ENCODE peak calls at places on chromosomes 13 and 19, in four cellular contexts. F is AG04450; A is sigmoid colon; V is activated CD4-positive, alpha-beta T cell treated with anti-CD3 and anti-CD28 coated beads for 48 hours. X is an unnamed sample.

GRCh38 chr19:28960986-28961705 is 251.8 kb downstream of the UQCRFS1 start:
- DNase-seq in F (no peak), V (no peak), A (no peak), X (no peak)

GRCh38 chr19:40231544-40232424 is 5.3 kb upstream of the CCNP start:
- DNase-seq in A (no peak), V (no peak), F (no peak), X (no peak)

GRCh38 chr13:99500839-99501134 is 485 bp upstream of the TM9SF2 start:
- DNase-seq in V (no peak), F (no peak), A (no peak), X (no peak)

GRCh38 chr13:33918199-33918932 is 100.4 kb downstream of the RFC3 start:
- DNase-seq in A (no peak), V (no peak), F (no peak), X (no peak)

GRCh38 chr13:96089749-96090239 is at the start of gene HS6ST3:
- DNase-seq in F (no peak), A (no peak), V (peak), X (no peak)

GRCh38 chr19:38932425-38933179 is 1.9 kb downstream of the MRPS12 start:
- DNase-seq in F (no peak), V (peak), A (no peak), X (peak)

GRCh38 chr19:18049390-18049789 is 37.3 kb downstream of the IL12RB1 start:
- DNase-seq in A (peak), F (no peak), V (no peak), X (no peak)

GRCh38 chr19:2095338-2095938 is 688 bp downstream of the MOB3A start:
- DNase-seq in F (no peak), V (no peak), A (peak), X (no peak)

GRCh38 chr19:29867984-29868383 is 56.2 kb downstream of the CCNE1 start:
- DNase-seq in F (no peak), A (no peak), V (no peak), X (no peak)

GRCh38 chr13:113630804-113631203 is 27.2 kb downstream of the ATP4B start:
- DNase-seq in F (no peak), V (no peak), A (peak), X (no peak)

GRCh38 chr19:41872775-41873647 is 4.1 kb upstream of the CD79A start:
- DNase-seq in V (peak), F (no peak), A (peak), X (peak)

GRCh38 chr19:14115761-14116160 is 1.8 kb downstream of the PRKACA start:
- DNase-seq in F (no peak), V (no peak), A (no peak), X (no peak)

GRCh38 chr19:35828694-35829301 is 16.2 kb upstream of the PRODH2 start:
- DNase-seq in F (peak), A (no peak), V (peak), X (no peak)

GRCh38 chr13:50843256-50844043 is at the start of gene DLEU7:
- DNase-seq in A (no peak), V (no peak), F (no peak), X (no peak)

GRCh38 chr13:51033431-51034185 is 77.5 kb downstream of the C13orf42 start:
- DNase-seq in A (no peak), V (no peak), F (no peak), X (no peak)

GRCh38 chr13:46622918-46623256 is 69.9 kb downstream of the LRCH1 start:
- DNase-seq in F (peak), A (peak), V (no peak), X (no peak)

GRCh38 chr13:100721885-100722512 is 47.4 kb upstream of the TMTC4 start:
- DNase-seq in A (no peak), F (peak), V (peak), X (no peak)

GRCh38 chr19:55117063-55117635 is 288 bp downstream of the PPP1R12C start:
- DNase-seq in V (peak), F (no peak), A (no peak), X (no peak)

GRCh38 chr19:22446605-22447004 is 24.5 kb upstream of the ZNF98 start:
- DNase-seq in F (no peak), V (no peak), A (no peak), X (no peak)

GRCh38 chr13:114067381-114067885 is 65.0 kb downstream of the RASA3 start:
- DNase-seq in F (no peak), V (peak), A (no peak), X (peak)

GRCh38 chr13:39600766-39601165 is 2.2 kb downstream of the LHFPL6 start:
- DNase-seq in A (peak), V (no peak), F (no peak), X (no peak)

GRCh38 chr19:9937001-9937411 is 691 bp upstream of the OLFM2 start:
- DNase-seq in V (no peak), F (no peak), A (no peak), X (no peak)

GRCh38 chr13:20074956-20075355 is 85.9 kb downstream of the GJA3 start:
- DNase-seq in V (no peak), A (no peak), F (no peak), X (no peak)

GRCh38 chr19:19463348-19464117 is 51.8 kb downstream of the TSSK6 start:
- DNase-seq in V (no peak), A (peak), F (no peak), X (no peak)

GRCh38 chr13:99985243-99985874 is 3.8 kb downstream of the ZIC2 start:
- DNase-seq in V (peak), A (no peak), F (no peak), X (no peak)

GRCh38 chr13:51221674-51222509 is at the start of gene FAM124A:
- DNase-seq in F (no peak), V (peak), A (peak), X (peak)

GRCh38 chr19:32166238-32166637 is 179.2 kb upstream of the ZNF507 start:
- DNase-seq in V (no peak), F (no peak), A (no peak), X (no peak)

GRCh38 chr13:66348745-66349720 is 881.1 kb downstream of the PCDH9 start:
- DNase-seq in F (no peak), V (no peak), A (no peak), X (no peak)

GRCh38 chr13:53028637-53029121 is at the start of gene OLFM4:
- DNase-seq in F (no peak), V (no peak), A (no peak), X (no peak)

GRCh38 chr13:110306960-110307696 is at the start of the genes COL4A1 and COL4A2:
- DNase-seq in V (no peak), A (peak), F (no peak), X (no peak)

GRCh38 chr19:49590971-49591730 is at the start of gene PRR12:
- DNase-seq in A (peak), F (peak), V (peak), X (peak)